ENCODE peak calls at places on chromosome 12, in nine cellular contexts. One of them, this sample, is unnamed. For H3K9me3, the result is how much of the 10 kb centered on the place peaks cover.

GRCh38 chr12:3247596-3248270 is 170.6 kb downstream of the TSPAN9 start:
- DNase-seq in pancreas: no peak
- DNase-seq in IMR-90: no peak
- DNase-seq in heart right ventricle: no peak
- DNase-seq in T-helper 17 cell: no peak
- DNase-seq in MG63: no peak
- DNase-seq in adrenal gland: no peak
- DNase-seq in MM.1S: no peak
- DNase-seq in CD4-positive, alpha-beta memory T cell: no peak
- DNase-seq in this sample: no peak

GRCh38 chr12:66405395-66405794 is 103.1 kb downstream of the HELB start:
- DNase-seq in MG63: peak
- DNase-seq in adrenal gland: no peak
- DNase-seq in heart right ventricle: no peak
- DNase-seq in pancreas: no peak
- DNase-seq in T-helper 17 cell: no peak
- DNase-seq in IMR-90: peak
- DNase-seq in MM.1S: no peak
- DNase-seq in CD4-positive, alpha-beta memory T cell: no peak
- DNase-seq in this sample: no peak

GRCh38 chr12:14999421-15000047 is 26.7 kb downstream of the PDE6H start:
- DNase-seq in MM.1S: no peak
- DNase-seq in adrenal gland: peak
- DNase-seq in MG63: peak
- DNase-seq in heart right ventricle: no peak
- DNase-seq in T-helper 17 cell: no peak
- DNase-seq in pancreas: no peak
- DNase-seq in IMR-90: no peak
- DNase-seq in CD4-positive, alpha-beta memory T cell: no peak
- DNase-seq in this sample: no peak

GRCh38 chr12:11980133-11980532 is 90.6 kb upstream of the BCL2L14 start:
- DNase-seq in MG63: no peak
- DNase-seq in IMR-90: no peak
- DNase-seq in CD4-positive, alpha-beta memory T cell: no peak
- DNase-seq in pancreas: no peak
- DNase-seq in heart right ventricle: no peak
- DNase-seq in MM.1S: no peak
- DNase-seq in T-helper 17 cell: no peak
- DNase-seq in adrenal gland: no peak
- DNase-seq in this sample: no peak

GRCh38 chr12:46303039-46303666 is 34.3 kb upstream of the SLC38A1 start:
- DNase-seq in heart right ventricle: peak
- DNase-seq in T-helper 17 cell: no peak
- DNase-seq in CD4-positive, alpha-beta memory T cell: peak
- DNase-seq in IMR-90: peak
- DNase-seq in MG63: no peak
- DNase-seq in pancreas: no peak
- DNase-seq in adrenal gland: peak
- DNase-seq in MM.1S: peak
- DNase-seq in this sample: no peak

GRCh38 chr12:1660304-1661187 is 30.3 kb upstream of the ADIPOR2 start:
- DNase-seq in adrenal gland: peak
- DNase-seq in T-helper 17 cell: peak
- DNase-seq in heart right ventricle: peak
- DNase-seq in CD4-positive, alpha-beta memory T cell: peak
- DNase-seq in IMR-90: no peak
- DNase-seq in MM.1S: peak
- DNase-seq in MG63: no peak
- DNase-seq in pancreas: peak
- DNase-seq in this sample: peak

GRCh38 chr12:130167537-130167936 is 5.3 kb downstream of the FZD10 start:
- DNase-seq in MG63: no peak
- DNase-seq in heart right ventricle: no peak
- DNase-seq in CD4-positive, alpha-beta memory T cell: no peak
- DNase-seq in pancreas: no peak
- DNase-seq in IMR-90: no peak
- DNase-seq in adrenal gland: no peak
- DNase-seq in MM.1S: no peak
- DNase-seq in T-helper 17 cell: no peak
- DNase-seq in this sample: no peak

GRCh38 chr12:30145351-30146017 is 361.7 kb upstream of the TMTC1 start:
- DNase-seq in T-helper 17 cell: no peak
- DNase-seq in IMR-90: no peak
- DNase-seq in MM.1S: no peak
- DNase-seq in pancreas: no peak
- DNase-seq in MG63: no peak
- DNase-seq in heart right ventricle: no peak
- DNase-seq in adrenal gland: no peak
- DNase-seq in CD4-positive, alpha-beta memory T cell: no peak
- DNase-seq in this sample: no peak

GRCh38 chr12:12812605-12813119 is 484 bp upstream of the DDX47 start:
- DNase-seq in MM.1S: no peak
- DNase-seq in IMR-90: no peak
- DNase-seq in heart right ventricle: no peak
- DNase-seq in T-helper 17 cell: no peak
- DNase-seq in CD4-positive, alpha-beta memory T cell: no peak
- DNase-seq in adrenal gland: no peak
- DNase-seq in MG63: no peak
- DNase-seq in pancreas: no peak
- DNase-seq in this sample: no peak

GRCh38 chr12:58969227-58969626 is 48.9 kb upstream of the LRIG3 start:
- DNase-seq in heart right ventricle: no peak
- DNase-seq in pancreas: no peak
- DNase-seq in MG63: no peak
- DNase-seq in adrenal gland: no peak
- DNase-seq in MM.1S: peak
- DNase-seq in T-helper 17 cell: no peak
- DNase-seq in IMR-90: no peak
- DNase-seq in CD4-positive, alpha-beta memory T cell: no peak
- DNase-seq in this sample: no peak

GRCh38 chr12:51372021-51372420 is 19.2 kb downstream of the GALNT6 start:
- DNase-seq in adrenal gland: no peak
- DNase-seq in CD4-positive, alpha-beta memory T cell: no peak
- DNase-seq in heart right ventricle: no peak
- DNase-seq in IMR-90: no peak
- DNase-seq in T-helper 17 cell: no peak
- DNase-seq in MG63: no peak
- DNase-seq in MM.1S: no peak
- DNase-seq in pancreas: no peak
- DNase-seq in this sample: no peak

GRCh38 chr12:51371295-51371953 is 19.8 kb downstream of the GALNT6 start:
- DNase-seq in MG63: peak
- DNase-seq in T-helper 17 cell: no peak
- DNase-seq in pancreas: no peak
- DNase-seq in adrenal gland: peak
- DNase-seq in MM.1S: no peak
- DNase-seq in IMR-90: peak
- DNase-seq in CD4-positive, alpha-beta memory T cell: no peak
- DNase-seq in heart right ventricle: peak
- DNase-seq in this sample: no peak

GRCh38 chr12:51374856-51375255 is 16.4 kb downstream of the GALNT6 start:
- DNase-seq in T-helper 17 cell: no peak
- DNase-seq in MG63: no peak
- DNase-seq in heart right ventricle: no peak
- DNase-seq in IMR-90: no peak
- DNase-seq in CD4-positive, alpha-beta memory T cell: no peak
- DNase-seq in MM.1S: no peak
- DNase-seq in pancreas: no peak
- DNase-seq in adrenal gland: no peak
- DNase-seq in this sample: no peak

GRCh38 chr12:51374346-51374745 is 16.9 kb downstream of the GALNT6 start:
- DNase-seq in adrenal gland: no peak
- DNase-seq in CD4-positive, alpha-beta memory T cell: no peak
- DNase-seq in MM.1S: no peak
- DNase-seq in MG63: peak
- DNase-seq in pancreas: no peak
- DNase-seq in IMR-90: no peak
- DNase-seq in heart right ventricle: no peak
- DNase-seq in T-helper 17 cell: no peak
- DNase-seq in this sample: no peak

DNA sequence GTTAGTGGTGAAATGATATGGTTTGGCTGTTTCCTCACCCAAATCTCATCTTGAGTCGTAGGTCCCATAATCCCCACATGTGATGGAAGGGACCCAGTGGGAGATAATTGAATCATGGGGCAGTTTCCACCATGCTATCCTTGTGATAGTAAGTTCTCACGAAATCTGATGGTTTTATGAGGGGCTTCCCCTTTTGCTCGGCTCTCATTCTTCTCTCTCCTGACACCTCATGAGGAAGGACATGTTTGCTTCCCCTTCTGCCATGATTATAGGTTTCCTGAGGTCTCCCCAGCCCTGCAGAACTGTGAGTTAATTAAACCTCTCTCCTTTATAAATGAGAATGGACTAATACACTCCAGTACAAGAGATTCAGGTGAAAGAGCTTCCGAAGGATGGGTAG is 18.0 kb downstream of the GALNT6 start:
- DNase-seq in pancreas: no peak
- DNase-seq in MG63: no peak
- DNase-seq in IMR-90: no peak
- DNase-seq in heart right ventricle: no peak
- DNase-seq in T-helper 17 cell: no peak
- DNase-seq in adrenal gland: no peak
- DNase-seq in CD4-positive, alpha-beta memory T cell: no peak
- DNase-seq in MM.1S: no peak
- DNase-seq in this sample: no peak
- H3K9me3 ChIP-seq in pancreas: under half
- H3K9me3 ChIP-seq in MG63: under half
- H3K9me3 ChIP-seq in IMR-90: under half
- H3K9me3 ChIP-seq in heart right ventricle: under half
- H3K9me3 ChIP-seq in T-helper 17 cell: under half
- H3K9me3 ChIP-seq in adrenal gland: under half
- H3K9me3 ChIP-seq in CD4-positive, alpha-beta memory T cell: under half
- H3K9me3 ChIP-seq in MM.1S: under half
- H3K9me3 ChIP-seq in this sample: under half

GRCh38 chr12:79573820-79574219 is 116.9 kb downstream of the PAWR start:
- DNase-seq in T-helper 17 cell: no peak
- DNase-seq in adrenal gland: no peak
- DNase-seq in MM.1S: no peak
- DNase-seq in CD4-positive, alpha-beta memory T cell: no peak
- DNase-seq in IMR-90: no peak
- DNase-seq in MG63: no peak
- DNase-seq in heart right ventricle: no peak
- DNase-seq in pancreas: peak
- DNase-seq in this sample: no peak
- H3K9me3 ChIP-seq in T-helper 17 cell: under half
- H3K9me3 ChIP-seq in adrenal gland: under half
- H3K9me3 ChIP-seq in MM.1S: under half
- H3K9me3 ChIP-seq in CD4-positive, alpha-beta memory T cell: under half
- H3K9me3 ChIP-seq in IMR-90: under half
- H3K9me3 ChIP-seq in MG63: under half
- H3K9me3 ChIP-seq in heart right ventricle: under half
- H3K9me3 ChIP-seq in pancreas: under half
- H3K9me3 ChIP-seq in this sample: under half

GRCh38 chr12:38204831-38205230 is 111.7 kb upstream of the ALG10B start:
- DNase-seq in MM.1S: no peak
- DNase-seq in adrenal gland: no peak
- DNase-seq in CD4-positive, alpha-beta memory T cell: no peak
- DNase-seq in IMR-90: no peak
- DNase-seq in heart right ventricle: no peak
- DNase-seq in MG63: no peak
- DNase-seq in T-helper 17 cell: no peak
- DNase-seq in pancreas: no peak
- DNase-seq in this sample: no peak

GRCh38 chr12:38201461-38202276 is 114.9 kb upstream of the ALG10B start:
- DNase-seq in MM.1S: no peak
- DNase-seq in T-helper 17 cell: no peak
- DNase-seq in IMR-90: no peak
- DNase-seq in pancreas: peak
- DNase-seq in heart right ventricle: no peak
- DNase-seq in CD4-positive, alpha-beta memory T cell: no peak
- DNase-seq in adrenal gland: no peak
- DNase-seq in MG63: no peak
- DNase-seq in this sample: no peak
- H3K9me3 ChIP-seq in MM.1S: under half
- H3K9me3 ChIP-seq in T-helper 17 cell: under half
- H3K9me3 ChIP-seq in IMR-90: under half
- H3K9me3 ChIP-seq in pancreas: under half
- H3K9me3 ChIP-seq in heart right ventricle: under half
- H3K9me3 ChIP-seq in CD4-positive, alpha-beta memory T cell: under half
- H3K9me3 ChIP-seq in adrenal gland: under half
- H3K9me3 ChIP-seq in MG63: under half
- H3K9me3 ChIP-seq in this sample: under half

GRCh38 chr12:34349673-34349961 is 327.3 kb downstream of the ALG10 start:
- DNase-seq in heart right ventricle: no peak
- DNase-seq in T-helper 17 cell: no peak
- DNase-seq in CD4-positive, alpha-beta memory T cell: no peak
- DNase-seq in pancreas: no peak
- DNase-seq in adrenal gland: no peak
- DNase-seq in IMR-90: no peak
- DNase-seq in MM.1S: no peak
- DNase-seq in MG63: no peak
- DNase-seq in this sample: no peak

GRCh38 chr12:34348836-34349672 is 326.8 kb downstream of the ALG10 start:
- DNase-seq in adrenal gland: no peak
- DNase-seq in heart right ventricle: no peak
- DNase-seq in MM.1S: no peak
- DNase-seq in CD4-positive, alpha-beta memory T cell: no peak
- DNase-seq in pancreas: no peak
- DNase-seq in MG63: no peak
- DNase-seq in T-helper 17 cell: no peak
- DNase-seq in IMR-90: no peak
- DNase-seq in this sample: no peak

GRCh38 chr12:34346372-34347034 is 324.2 kb downstream of the ALG10 start:
- DNase-seq in IMR-90: no peak
- DNase-seq in CD4-positive, alpha-beta memory T cell: no peak
- DNase-seq in MG63: no peak
- DNase-seq in pancreas: no peak
- DNase-seq in MM.1S: no peak
- DNase-seq in heart right ventricle: no peak
- DNase-seq in T-helper 17 cell: no peak
- DNase-seq in adrenal gland: no peak
- DNase-seq in this sample: no peak

GRCh38 chr12:34347367-34347766 is 325.1 kb downstream of the ALG10 start:
- DNase-seq in adrenal gland: no peak
- DNase-seq in MM.1S: no peak
- DNase-seq in IMR-90: no peak
- DNase-seq in T-helper 17 cell: no peak
- DNase-seq in MG63: peak
- DNase-seq in CD4-positive, alpha-beta memory T cell: no peak
- DNase-seq in heart right ventricle: no peak
- DNase-seq in pancreas: no peak
- DNase-seq in this sample: no peak

GRCh38 chr12:34348064-34348463 is 325.8 kb downstream of the ALG10 start:
- DNase-seq in CD4-positive, alpha-beta memory T cell: no peak
- DNase-seq in pancreas: no peak
- DNase-seq in adrenal gland: no peak
- DNase-seq in IMR-90: no peak
- DNase-seq in T-helper 17 cell: no peak
- DNase-seq in MM.1S: no peak
- DNase-seq in heart right ventricle: no peak
- DNase-seq in MG63: no peak
- DNase-seq in this sample: no peak
- H3K9me3 ChIP-seq in CD4-positive, alpha-beta memory T cell: under half
- H3K9me3 ChIP-seq in pancreas: under half
- H3K9me3 ChIP-seq in adrenal gland: under half
- H3K9me3 ChIP-seq in IMR-90: under half
- H3K9me3 ChIP-seq in T-helper 17 cell: under half
- H3K9me3 ChIP-seq in MM.1S: under half
- H3K9me3 ChIP-seq in heart right ventricle: under half
- H3K9me3 ChIP-seq in MG63: under half
- H3K9me3 ChIP-seq in this sample: half or more